ENCODE peak calls at places on chromosomes 6 and 20, in seven cellular contexts. One of them, this sample, is unnamed.

GRCh38 chr6:131914967-131915751 is 36.0 kb downstream of the CCN2 start:
- DNase-seq in psoas muscle: no peak
- DNase-seq in endothelial cell: peak
- DNase-seq in stomach: peak
- DNase-seq in HFF-Myc: peak
- DNase-seq in spleen: no peak
- DNase-seq in fibroblast of pulmonary artery: peak
- DNase-seq in this sample: peak

GRCh38 chr6:21450628-21451027 is 142.9 kb upstream of the SOX4 start:
- DNase-seq in psoas muscle: no peak
- DNase-seq in endothelial cell: no peak
- DNase-seq in stomach: no peak
- DNase-seq in HFF-Myc: no peak
- DNase-seq in spleen: no peak
- DNase-seq in fibroblast of pulmonary artery: no peak
- DNase-seq in this sample: no peak

GRCh38 chr20:728022-728944 is 40.0 kb downstream of the SLC52A3 start:
- DNase-seq in psoas muscle: peak
- DNase-seq in endothelial cell: peak
- DNase-seq in stomach: peak
- DNase-seq in HFF-Myc: no peak
- DNase-seq in spleen: peak
- DNase-seq in fibroblast of pulmonary artery: peak
- DNase-seq in this sample: peak

GRCh38 chr20:4794846-4795245 is 73.1 kb downstream of the PRND start:
- DNase-seq in psoas muscle: no peak
- DNase-seq in endothelial cell: no peak
- DNase-seq in stomach: no peak
- DNase-seq in HFF-Myc: no peak
- DNase-seq in spleen: no peak
- DNase-seq in fibroblast of pulmonary artery: no peak
- DNase-seq in this sample: no peak

GRCh38 chr6:25070547-25071366 is 135.0 kb upstream of the RIPOR2 start:
- DNase-seq in psoas muscle: peak
- DNase-seq in endothelial cell: peak
- DNase-seq in stomach: peak
- DNase-seq in HFF-Myc: peak
- DNase-seq in spleen: peak
- DNase-seq in fibroblast of pulmonary artery: peak
- DNase-seq in this sample: peak

GRCh38 chr6:147126618-147127022 is 77.6 kb upstream of the STXBP5 start:
- DNase-seq in psoas muscle: no peak
- DNase-seq in endothelial cell: no peak
- DNase-seq in stomach: no peak
- DNase-seq in HFF-Myc: no peak
- DNase-seq in spleen: no peak
- DNase-seq in fibroblast of pulmonary artery: no peak
- DNase-seq in this sample: no peak

GRCh38 chr6:75568100-75568499 is 33.6 kb upstream of the SENP6 start:
- DNase-seq in psoas muscle: no peak
- DNase-seq in endothelial cell: no peak
- DNase-seq in stomach: no peak
- DNase-seq in HFF-Myc: no peak
- DNase-seq in spleen: no peak
- DNase-seq in fibroblast of pulmonary artery: no peak
- DNase-seq in this sample: no peak

GRCh38 chr6:30926644-30927043 is 5.3 kb downstream of the SFTA2 start:
- DNase-seq in psoas muscle: peak
- DNase-seq in endothelial cell: no peak
- DNase-seq in stomach: peak
- DNase-seq in HFF-Myc: no peak
- DNase-seq in spleen: no peak
- DNase-seq in fibroblast of pulmonary artery: no peak
- DNase-seq in this sample: peak

GRCh38 chr6:13355969-13356368 is 27.6 kb upstream of the TBC1D7 start:
- DNase-seq in psoas muscle: no peak
- DNase-seq in endothelial cell: no peak
- DNase-seq in stomach: no peak
- DNase-seq in HFF-Myc: no peak
- DNase-seq in spleen: no peak
- DNase-seq in fibroblast of pulmonary artery: no peak
- DNase-seq in this sample: no peak

GRCh38 chr6:166497087-166497899 is 89.2 kb downstream of the RAMACL start:
- DNase-seq in psoas muscle: no peak
- DNase-seq in endothelial cell: no peak
- DNase-seq in stomach: no peak
- DNase-seq in HFF-Myc: no peak
- DNase-seq in spleen: no peak
- DNase-seq in fibroblast of pulmonary artery: no peak
- DNase-seq in this sample: no peak

GRCh38 chr6:105886066-105886811 is 199.9 kb upstream of the PRDM1 start:
- DNase-seq in psoas muscle: no peak
- DNase-seq in endothelial cell: no peak
- DNase-seq in stomach: no peak
- DNase-seq in HFF-Myc: no peak
- DNase-seq in spleen: no peak
- DNase-seq in fibroblast of pulmonary artery: no peak
- DNase-seq in this sample: no peak

GRCh38 chr20:13878600-13878999 is 93.8 kb downstream of the NDUFAF5 start:
- DNase-seq in psoas muscle: no peak
- DNase-seq in endothelial cell: no peak
- DNase-seq in stomach: no peak
- DNase-seq in HFF-Myc: no peak
- DNase-seq in spleen: no peak
- DNase-seq in fibroblast of pulmonary artery: no peak
- DNase-seq in this sample: no peak

GRCh38 chr6:170554086-170554887 is at the start of gene TBP:
- DNase-seq in psoas muscle: peak
- DNase-seq in endothelial cell: peak
- DNase-seq in stomach: peak
- DNase-seq in HFF-Myc: peak
- DNase-seq in spleen: peak
- DNase-seq in fibroblast of pulmonary artery: peak
- DNase-seq in this sample: peak
- TF ChIP-seq CTCF in psoas muscle: no peak
- TF ChIP-seq CTCF in endothelial cell: peak
- TF ChIP-seq CTCF in stomach: no peak
- TF ChIP-seq CTCF in HFF-Myc: no peak
- TF ChIP-seq CTCF in spleen: no peak
- TF ChIP-seq CTCF in fibroblast of pulmonary artery: no peak
- TF ChIP-seq CTCF in this sample: no peak

GRCh38 chr6:18155864-18156396 is 708 bp downstream of the KDM1B start:
- DNase-seq in psoas muscle: peak
- DNase-seq in endothelial cell: peak
- DNase-seq in stomach: peak
- DNase-seq in HFF-Myc: no peak
- DNase-seq in spleen: peak
- DNase-seq in fibroblast of pulmonary artery: peak
- DNase-seq in this sample: peak
- TF ChIP-seq CTCF in psoas muscle: peak
- TF ChIP-seq CTCF in endothelial cell: no peak
- TF ChIP-seq CTCF in stomach: no peak
- TF ChIP-seq CTCF in HFF-Myc: no peak
- TF ChIP-seq CTCF in spleen: no peak
- TF ChIP-seq CTCF in fibroblast of pulmonary artery: peak
- TF ChIP-seq CTCF in this sample: no peak

DNA sequence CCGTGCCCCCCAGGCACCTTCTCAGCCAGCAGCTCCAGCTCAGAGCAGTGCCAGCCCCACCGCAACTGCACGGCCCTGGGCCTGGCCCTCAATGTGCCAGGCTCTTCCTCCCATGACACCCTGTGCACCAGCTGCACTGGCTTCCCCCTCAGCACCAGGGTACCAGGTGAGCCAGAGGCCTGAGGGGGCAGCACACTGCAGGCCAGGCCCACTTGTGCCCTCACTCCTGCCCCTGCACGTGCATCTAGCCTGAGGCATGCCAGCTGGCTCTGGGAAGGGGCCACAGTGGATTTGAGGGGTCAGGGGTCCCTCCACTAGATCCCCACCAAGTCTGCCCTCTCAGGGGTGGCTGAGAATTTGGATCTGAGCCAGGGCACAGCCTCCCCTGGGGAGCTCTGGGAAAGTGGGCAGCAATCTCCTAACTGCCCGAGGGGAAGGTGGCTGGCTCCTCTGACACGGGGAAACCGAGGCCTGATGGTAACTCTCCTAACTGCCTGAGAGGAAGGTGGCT is 960 bp downstream of the TNFRSF6B start:
- DNase-seq in psoas muscle: peak
- DNase-seq in endothelial cell: peak
- DNase-seq in stomach: no peak
- DNase-seq in HFF-Myc: no peak
- DNase-seq in spleen: peak
- DNase-seq in fibroblast of pulmonary artery: no peak
- DNase-seq in this sample: no peak
- TF ChIP-seq CTCF in psoas muscle: no peak
- TF ChIP-seq CTCF in endothelial cell: no peak
- TF ChIP-seq CTCF in stomach: no peak
- TF ChIP-seq CTCF in HFF-Myc: no peak
- TF ChIP-seq CTCF in spleen: no peak
- TF ChIP-seq CTCF in fibroblast of pulmonary artery: no peak
- TF ChIP-seq CTCF in this sample: no peak

GRCh38 chr20:25250508-25250907 is 2.6 kb downstream of the PYGB start:
- DNase-seq in psoas muscle: no peak
- DNase-seq in endothelial cell: no peak
- DNase-seq in stomach: no peak
- DNase-seq in HFF-Myc: no peak
- DNase-seq in spleen: no peak
- DNase-seq in fibroblast of pulmonary artery: no peak
- DNase-seq in this sample: no peak

GRCh38 chr20:25251019-25251418 is 3.1 kb downstream of the PYGB start:
- DNase-seq in psoas muscle: no peak
- DNase-seq in endothelial cell: no peak
- DNase-seq in stomach: no peak
- DNase-seq in HFF-Myc: no peak
- DNase-seq in spleen: no peak
- DNase-seq in fibroblast of pulmonary artery: no peak
- DNase-seq in this sample: no peak

GRCh38 chr20:25248501-25249172 is 752 bp downstream of the PYGB start:
- DNase-seq in psoas muscle: no peak
- DNase-seq in endothelial cell: peak
- DNase-seq in stomach: peak
- DNase-seq in HFF-Myc: no peak
- DNase-seq in spleen: no peak
- DNase-seq in fibroblast of pulmonary artery: peak
- DNase-seq in this sample: no peak

GRCh38 chr20:25247666-25248500 is at the start of gene PYGB:
- DNase-seq in psoas muscle: peak
- DNase-seq in endothelial cell: peak
- DNase-seq in stomach: peak
- DNase-seq in HFF-Myc: peak
- DNase-seq in spleen: peak
- DNase-seq in fibroblast of pulmonary artery: peak
- DNase-seq in this sample: peak

GRCh38 chr20:25249198-25249931 is 1.5 kb downstream of the PYGB start:
- DNase-seq in psoas muscle: no peak
- DNase-seq in endothelial cell: no peak
- DNase-seq in stomach: no peak
- DNase-seq in HFF-Myc: no peak
- DNase-seq in spleen: no peak
- DNase-seq in fibroblast of pulmonary artery: peak
- DNase-seq in this sample: no peak
- TF ChIP-seq CTCF in psoas muscle: no peak
- TF ChIP-seq CTCF in endothelial cell: no peak
- TF ChIP-seq CTCF in stomach: no peak
- TF ChIP-seq CTCF in HFF-Myc: no peak
- TF ChIP-seq CTCF in spleen: no peak
- TF ChIP-seq CTCF in fibroblast of pulmonary artery: peak
- TF ChIP-seq CTCF in this sample: no peak

DNA sequence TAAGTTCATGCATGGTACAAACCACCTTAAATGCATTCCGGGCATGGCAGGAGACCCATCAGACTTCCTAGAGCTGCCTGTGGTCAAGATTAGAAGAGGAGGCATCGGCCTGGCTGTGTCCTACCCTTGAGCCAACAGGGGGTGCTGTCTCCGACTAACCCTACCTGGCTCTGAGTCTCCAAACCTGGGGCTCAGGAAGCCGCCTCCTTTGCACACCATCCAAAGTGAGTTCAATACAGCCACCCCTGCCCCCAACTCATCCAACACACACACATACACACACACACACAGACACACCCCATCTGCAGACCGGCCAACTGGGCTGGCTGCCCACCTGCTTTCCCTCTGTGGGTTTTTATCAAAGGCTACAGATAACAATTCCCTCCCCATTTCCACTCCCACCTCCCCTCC is 77.0 kb downstream of the JPH2 start:
- DNase-seq in psoas muscle: no peak
- DNase-seq in endothelial cell: no peak
- DNase-seq in stomach: no peak
- DNase-seq in HFF-Myc: no peak
- DNase-seq in spleen: no peak
- DNase-seq in fibroblast of pulmonary artery: peak
- DNase-seq in this sample: no peak
- TF ChIP-seq CTCF in psoas muscle: no peak
- TF ChIP-seq CTCF in endothelial cell: no peak
- TF ChIP-seq CTCF in stomach: no peak
- TF ChIP-seq CTCF in HFF-Myc: peak
- TF ChIP-seq CTCF in spleen: no peak
- TF ChIP-seq CTCF in fibroblast of pulmonary artery: peak
- TF ChIP-seq CTCF in this sample: peak

GRCh38 chr6:109455161-109455501 is 441 bp downstream of the MICAL1 start:
- DNase-seq in psoas muscle: no peak
- DNase-seq in endothelial cell: peak
- DNase-seq in stomach: no peak
- DNase-seq in HFF-Myc: no peak
- DNase-seq in spleen: peak
- DNase-seq in fibroblast of pulmonary artery: no peak
- DNase-seq in this sample: peak
- TF ChIP-seq CTCF in psoas muscle: no peak
- TF ChIP-seq CTCF in endothelial cell: no peak
- TF ChIP-seq CTCF in stomach: no peak
- TF ChIP-seq CTCF in HFF-Myc: no peak
- TF ChIP-seq CTCF in spleen: no peak
- TF ChIP-seq CTCF in fibroblast of pulmonary artery: no peak
- TF ChIP-seq CTCF in this sample: no peak

GRCh38 chr6:116316772-116317467 is 37.2 kb upstream of the TSPYL1 start:
- DNase-seq in psoas muscle: peak
- DNase-seq in endothelial cell: no peak
- DNase-seq in stomach: no peak
- DNase-seq in HFF-Myc: no peak
- DNase-seq in spleen: no peak
- DNase-seq in fibroblast of pulmonary artery: no peak
- DNase-seq in this sample: no peak
- TF ChIP-seq CTCF in psoas muscle: no peak
- TF ChIP-seq CTCF in endothelial cell: no peak
- TF ChIP-seq CTCF in stomach: no peak
- TF ChIP-seq CTCF in HFF-Myc: no peak
- TF ChIP-seq CTCF in spleen: no peak
- TF ChIP-seq CTCF in fibroblast of pulmonary artery: no peak
- TF ChIP-seq CTCF in this sample: no peak